ENCODE peak calls at places on chromosomes 4 and X, in five cellular contexts. V is stomach, J is WERI-Rb-1, G is pancreas, F is MM.1S. O is an unnamed sample.

GRCh38 chr4:52200339-52200725 is 149.2 kb downstream of the SPATA18 start:
- DNase-seq in F (no peak), V (no peak), J (no peak), G (no peak), O (no peak)

GRCh38 chr4:160493206-160493605 is 1390.3 kb downstream of the RAPGEF2 start:
- DNase-seq in V (no peak), G (no peak), F (no peak), J (no peak), O (no peak)

GRCh38 chr4:124053872-124054538 is 657.4 kb downstream of the SPRY1 start:
- DNase-seq in G (no peak), F (no peak), V (no peak), J (no peak), O (peak; percentile 71)

GRCh38 chrX:137031517-137032377 is 2.0 kb downstream of the GPR101 start:
- DNase-seq in J (peak; percentile 24), G (no peak), V (no peak), F (peak; percentile 36), O (peak; percentile 10)

GRCh38 chrX:77061022-77061421 is 386.2 kb upstream of the FGF16 start:
- DNase-seq in J (no peak), V (no peak), G (no peak), F (no peak), O (no peak)

GRCh38 chr4:36088542-36088941 is 155.8 kb downstream of the ARAP2 start:
- DNase-seq in F (no peak), G (no peak), V (no peak), J (no peak), O (peak; percentile 22)

GRCh38 chr4:81392164-81392563 is 79.5 kb downstream of the RASGEF1B start:
- DNase-seq in G (no peak), J (no peak), V (no peak), F (no peak), O (no peak)

GRCh38 chr4:150771374-150771773 is 189.4 kb downstream of the MAB21L2 start:
- DNase-seq in J (no peak), F (no peak), G (no peak), V (no peak), O (no peak)

GRCh38 chrX:22575161-22575845 is 302.6 kb downstream of the CBLL2 start:
- DNase-seq in J (no peak), G (no peak), F (no peak), V (no peak), O (no peak)

GRCh38 chr4:182555997-182556418 is 312.8 kb downstream of the TENM3 start:
- DNase-seq in V (no peak), J (no peak), F (no peak), G (no peak), O (peak; percentile 20)

GRCh38 chr4:184310881-184311709 is 93.4 kb upstream of the ENPP6 start:
- DNase-seq in F (no peak), G (peak; percentile 74), J (no peak), V (peak; percentile 78), O (no peak)

GRCh38 chr4:54233697-54234496 is 4.8 kb downstream of the PDGFRA start:
- DNase-seq in J (peak; percentile 54), F (peak; percentile 78), V (peak; percentile 81), G (peak; percentile 75), O (peak; percentile 73)

GRCh38 chr4:54230479-54231418 is 1.7 kb downstream of the PDGFRA start:
- DNase-seq in G (no peak), V (no peak), F (no peak), J (no peak), O (no peak)

GRCh38 chr4:54233128-54233696 is 4.1 kb downstream of the PDGFRA start:
- DNase-seq in J (peak; percentile 76), G (peak; percentile 86), F (peak; percentile 80), V (peak; percentile 86), O (peak; percentile 86)

GRCh38 chr4:54231419-54232150 is 2.5 kb downstream of the PDGFRA start:
- DNase-seq in F (no peak), V (no peak), G (no peak), J (no peak), O (no peak)

GRCh38 chr4:54232151-54232688 is 3.1 kb downstream of the PDGFRA start:
- DNase-seq in J (no peak), F (no peak), G (no peak), V (no peak), O (no peak)
- H3K27ac ChIP-seq in J (no peak overlapping the region), F (no peak overlapping the region), G (no peak overlapping the region), V (peak overlapping the region; percentile 68), O (no peak overlapping the region)

DNA sequence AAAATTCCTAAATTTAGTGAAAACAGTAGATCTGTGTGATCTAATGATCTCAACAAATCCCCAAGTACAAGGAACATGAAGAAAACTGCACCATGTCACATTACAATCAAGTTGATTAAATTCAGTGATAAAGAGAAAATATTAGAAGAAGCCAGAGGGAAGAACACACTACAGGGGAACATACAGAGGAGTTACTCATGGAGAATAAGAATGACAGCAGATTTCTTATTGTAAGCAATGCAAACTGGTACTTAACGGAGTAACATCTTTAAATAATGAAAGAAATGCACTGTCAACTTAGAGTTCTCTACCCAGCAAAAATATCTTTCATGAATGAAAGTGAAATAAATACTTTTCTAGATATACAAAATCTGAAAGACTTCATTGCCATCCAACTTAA is 21.1 kb downstream of the TLL1 start:
- DNase-seq in G (no peak), J (no peak), F (no peak), V (no peak), O (no peak)
- H3K9me3 ChIP-seq in G (no peaks in the 10 kb centered on the region), J (peaks cover 6% of the 10 kb centered on the region), F (no peaks in the 10 kb centered on the region), V (peaks cover 19% of the 10 kb centered on the region), O (no peaks in the 10 kb centered on the region)

GRCh38 chr4:173520921-173521473 is 9.0 kb downstream of the HAND2 start:
- DNase-seq in J (peak; percentile 50), G (no peak), F (no peak), V (no peak), O (no peak)

GRCh38 chr4:173519130-173520101 is 10.6 kb downstream of the HAND2 start:
- DNase-seq in V (no peak), G (no peak), J (no peak), F (no peak), O (no peak)

GRCh38 chr4:173522160-173522873 is 7.7 kb downstream of the HAND2 start:
- DNase-seq in V (peak; percentile 55), F (no peak), G (peak; percentile 67), J (peak; percentile 87), O (peak; percentile 57)

GRCh38 chr4:173522874-173523395 is 7.1 kb downstream of the HAND2 start:
- DNase-seq in G (no peak), J (no peak), V (no peak), F (no peak), O (no peak)

DNA sequence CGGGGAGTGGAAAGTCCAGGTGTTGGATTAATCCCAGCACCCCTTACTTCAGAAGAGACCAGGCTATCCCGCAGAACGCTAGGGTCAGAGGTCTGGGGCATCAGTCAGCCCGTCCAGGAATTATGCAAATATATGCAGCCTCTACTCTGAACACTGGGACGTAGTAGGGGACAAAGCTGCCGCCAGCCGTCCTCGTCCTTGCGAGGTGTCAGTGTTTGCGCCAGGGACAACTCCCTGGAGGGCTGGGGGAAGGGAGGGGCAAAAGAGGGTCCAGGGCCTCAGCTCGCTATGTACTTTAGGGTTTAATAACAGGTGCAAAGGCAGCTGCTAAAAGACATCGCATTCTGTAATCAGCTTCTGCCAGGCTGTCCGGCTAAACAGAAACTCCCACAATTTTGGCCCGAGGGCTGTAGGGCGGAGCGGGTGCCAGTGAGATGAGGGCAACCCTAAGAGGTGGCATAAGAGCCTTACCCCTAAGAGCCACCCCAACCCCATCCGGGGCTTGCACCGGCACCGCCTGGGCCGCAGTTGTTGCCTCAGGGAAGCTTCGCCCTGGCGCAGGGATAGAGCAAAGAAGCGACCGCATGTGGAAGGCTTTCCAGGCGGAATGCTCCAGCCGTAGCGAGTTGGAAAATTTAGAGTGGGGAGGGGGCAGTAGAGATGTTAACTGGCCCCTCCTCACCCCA is 8.4 kb downstream of the HAND2 start:
- DNase-seq in V (no peak), F (no peak), G (peak; percentile 18), J (no peak), O (peak; percentile 71)
- H3K4me3 ChIP-seq in V (peak overlapping the region; percentile 58), F (no peak overlapping the region), G (peak overlapping the region; percentile 47), J (peak overlapping the region; percentile 58), O (peak overlapping the region; percentile 62)

GRCh38 chrX:75746891-75747639 is 38.0 kb downstream of the MAGEE2 start:
- DNase-seq in G (peak; percentile 47), F (no peak), V (peak; percentile 42), J (no peak), O (peak; percentile 18)
- H3K27ac ChIP-seq in G (no peak overlapping the region), F (no peak overlapping the region), V (peak overlapping the region; percentile 48), J (no peak overlapping the region), O (no peak overlapping the region)

DNA sequence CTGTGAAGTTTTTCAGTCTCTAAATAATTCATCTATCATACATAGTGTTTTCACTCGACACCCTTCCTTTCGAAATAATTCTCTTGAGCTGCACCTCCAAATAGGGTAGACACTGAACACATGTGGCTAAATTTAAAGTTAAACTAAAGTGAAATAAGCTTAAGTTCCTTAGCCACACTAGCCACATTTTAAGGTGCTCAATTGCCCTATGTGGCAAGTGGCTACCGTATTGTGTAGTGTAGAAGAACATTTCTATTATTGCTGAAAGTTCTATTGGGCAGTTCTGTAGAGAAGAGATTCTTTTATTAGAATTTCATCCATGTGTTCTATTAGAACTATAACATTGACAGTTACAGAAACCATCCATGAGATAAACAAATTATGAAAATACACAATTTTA is 107.0 kb upstream of the CTSO start:
- DNase-seq in V (no peak), G (no peak), F (no peak), J (no peak), O (no peak)
- H3K9me3 ChIP-seq in V (no peaks in the 10 kb centered on the region), G (no peaks in the 10 kb centered on the region), F (no peaks in the 10 kb centered on the region), J (no peaks in the 10 kb centered on the region), O (no peaks in the 10 kb centered on the region)

GRCh38 chr4:8229341-8229975 is 30.4 kb downstream of the SH3TC1 start:
- DNase-seq in G (peak; percentile 35), F (no peak), J (no peak), V (no peak), O (peak; percentile 34)
- H3K4me3 ChIP-seq in G (no peak overlapping the region), F (no peak overlapping the region), J (no peak overlapping the region), V (no peak overlapping the region), O (no peak overlapping the region)

GRCh38 chr4:87030124-87030523 is 95.3 kb downstream of the AFF1 start:
- DNase-seq in V (no peak), J (no peak), G (no peak), F (no peak), O (no peak)
- H3K27ac ChIP-seq in V (peak overlapping the region; percentile 60), J (no peak overlapping the region), G (no peak overlapping the region), F (no peak overlapping the region), O (no peak overlapping the region)

GRCh38 chrX:7115557-7115956 is 32.0 kb upstream of the STS start:
- DNase-seq in J (peak; percentile 49), F (no peak), V (no peak), G (no peak), O (peak; percentile 77)
- H3K9me3 ChIP-seq in J (no peaks in the 10 kb centered on the region), F (no peaks in the 10 kb centered on the region), V (no peaks in the 10 kb centered on the region), G (no peaks in the 10 kb centered on the region), O (no peaks in the 10 kb centered on the region)

DNA sequence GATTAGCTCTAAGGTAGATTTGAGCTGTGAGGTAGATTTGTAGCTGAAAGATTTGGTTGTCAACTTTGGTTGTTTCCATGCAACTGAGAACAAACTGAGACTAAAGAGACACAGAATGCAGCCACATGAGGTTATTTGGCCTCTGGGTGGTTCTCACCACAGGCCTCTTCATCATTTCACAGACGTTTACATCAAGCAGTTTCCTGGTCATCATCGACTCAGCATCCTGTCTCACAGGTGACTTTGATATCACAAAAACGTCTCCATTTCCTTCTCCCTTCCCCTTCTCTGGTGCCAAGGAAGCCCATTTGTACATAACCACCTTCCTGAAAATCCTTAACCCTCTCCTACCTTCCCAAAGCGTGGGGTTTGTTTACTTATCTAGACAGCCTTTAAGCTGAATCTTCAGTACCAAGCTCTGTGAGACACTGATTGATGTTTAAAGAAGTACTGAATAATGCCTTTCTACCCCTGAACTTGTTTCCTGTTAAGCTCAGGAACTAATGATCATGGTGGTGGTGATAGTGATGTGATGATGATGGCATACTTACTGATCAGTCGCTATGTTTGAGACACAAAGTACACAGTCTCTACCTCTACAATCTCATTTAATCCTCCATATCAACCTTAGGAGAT is 81.9 kb downstream of the FAM114A1 start:
- DNase-seq in J (no peak), F (peak; percentile 38), V (no peak), G (no peak), O (no peak)
- H3K4me3 ChIP-seq in J (no peak overlapping the region), F (no peak overlapping the region), V (no peak overlapping the region), G (no peak overlapping the region), O (no peak overlapping the region)